ENCODE peak calls at places on chromosomes 16 and 17, in nine cellular contexts. P, S, W, E, B, T, N, I and R are unnamed samples.

GRCh38 chr16:55567382-55567781 is 898 bp downstream of the CAPNS2 start:
- DNase-seq in P (peak; percentile 91), S (no peak), W (no peak), E (no peak), B (peak; percentile 3), T (no peak), N (no peak), I (no peak), R (no peak)

GRCh38 chr16:22188595-22189442 is 17.3 kb upstream of the EEF2K start:
- DNase-seq in P (peak; percentile 97), S (peak; percentile 78), W (peak; percentile 67), E (peak; percentile 72), B (peak; percentile 82), T (no peak), N (peak; percentile 61), I (peak; percentile 82), R (no peak)

GRCh38 chr17:32976605-32977004 is 15.0 kb upstream of the SPACA3 start:
- DNase-seq in P (no peak), S (no peak), W (no peak), E (no peak), B (no peak), T (no peak), N (no peak), I (peak; percentile 64), R (no peak)

GRCh38 chr16:54987081-54987480 is 56.4 kb downstream of the IRX5 start:
- DNase-seq in P (no peak), S (no peak), W (no peak), E (no peak), B (no peak), T (no peak), N (no peak), I (no peak), R (no peak)

GRCh38 chr16:56625140-56625942 is at the start of gene MT1E:
- DNase-seq in P (peak; percentile 88), S (peak; percentile 93), W (peak; percentile 90), E (peak; percentile 54), B (peak; percentile 65), T (peak; percentile 89), N (peak; percentile 66), I (peak; percentile 91), R (no peak)

GRCh38 chr17:8332688-8333087 is 7.0 kb upstream of the ODF4 start:
- DNase-seq in P (no peak), S (no peak), W (peak; percentile 66), E (no peak), B (no peak), T (no peak), N (no peak), I (no peak), R (no peak)

GRCh38 chr16:56833243-56833970 is 31.6 kb upstream of the SLC12A3 start:
- DNase-seq in P (no peak), S (no peak), W (no peak), E (no peak), B (no peak), T (no peak), N (no peak), I (no peak), R (no peak)

GRCh38 chr17:77741109-77741508 is 217.4 kb upstream of the TNRC6C start:
- DNase-seq in P (no peak), S (no peak), W (no peak), E (peak; percentile 32), B (no peak), T (no peak), N (peak; percentile 87), I (no peak), R (no peak)

GRCh38 chr16:85415196-85415988 is 197.7 kb upstream of the GSE1 start:
- DNase-seq in P (no peak), S (no peak), W (no peak), E (peak; percentile 37), B (no peak), T (peak; percentile 54), N (peak; percentile 39), I (peak; percentile 21), R (no peak)

GRCh38 chr17:2931426-2931825 is 132.0 kb downstream of the OR1D5 start:
- DNase-seq in P (no peak), S (no peak), W (no peak), E (no peak), B (no peak), T (no peak), N (no peak), I (no peak), R (no peak)

GRCh38 chr17:17738901-17739300 is 57.6 kb downstream of the RAI1 start:
- DNase-seq in P (no peak), S (no peak), W (peak; percentile 76), E (peak; percentile 50), B (no peak), T (no peak), N (no peak), I (peak; percentile 50), R (no peak)

GRCh38 chr17:66459811-66460270 is 157.4 kb downstream of the PRKCA start:
- DNase-seq in P (peak; percentile 99), S (peak; percentile 48), W (peak; percentile 63), E (peak; percentile 36), B (peak; percentile 98), T (no peak), N (no peak), I (peak; percentile 34), R (peak; percentile 93)

GRCh38 chr17:6489016-6489550 is 44.8 kb downstream of the PIMREG start:
- DNase-seq in P (no peak), S (no peak), W (no peak), E (peak; percentile 80), B (no peak), T (peak; percentile 34), N (no peak), I (no peak), R (no peak)

GRCh38 chr17:50182783-50183438 is 17.1 kb downstream of the SGCA start:
- DNase-seq in P (peak; percentile 35), S (no peak), W (no peak), E (no peak), B (peak; percentile 39), T (peak; percentile 43), N (no peak), I (no peak), R (no peak)
- H3K27me3 ChIP-seq in P (no peaks in the 10 kb centered on the region), S (no peaks in the 10 kb centered on the region), W (no peaks in the 10 kb centered on the region), E (no peaks in the 10 kb centered on the region), B (no peaks in the 10 kb centered on the region), T (no peaks in the 10 kb centered on the region), N (no peaks in the 10 kb centered on the region), I (no peaks in the 10 kb centered on the region), R (no peaks in the 10 kb centered on the region)

GRCh38 chr17:82239401-82239925 is 10.6 kb downstream of the SLC16A3 start:
- DNase-seq in P (no peak), S (no peak), W (no peak), E (no peak), B (no peak), T (peak; percentile 75), N (no peak), I (no peak), R (no peak)

GRCh38 chr17:82239926-82240505 is 11.2 kb downstream of the SLC16A3 start:
- DNase-seq in P (no peak), S (no peak), W (peak; percentile 62), E (peak; percentile 86), B (no peak), T (peak; percentile 82), N (no peak), I (no peak), R (no peak)

GRCh38 chr17:82237083-82237745 is 8.4 kb downstream of the SLC16A3 start:
- DNase-seq in P (no peak), S (no peak), W (peak; percentile 39), E (no peak), B (no peak), T (peak; percentile 82), N (peak; percentile 57), I (no peak), R (no peak)

GRCh38 chr17:82237746-82238561 is 9.1 kb downstream of the SLC16A3 start:
- DNase-seq in P (no peak), S (no peak), W (peak; percentile 33), E (no peak), B (no peak), T (peak; percentile 79), N (no peak), I (no peak), R (no peak)

GRCh38 chr17:82238562-82239201 is 9.8 kb downstream of the SLC16A3 start:
- DNase-seq in P (peak; percentile 84), S (peak; percentile 90), W (peak; percentile 87), E (peak; percentile 95), B (peak; percentile 80), T (peak; percentile 94), N (no peak), I (peak; percentile 80), R (no peak)
- H3K4me3 ChIP-seq in P (no peak overlapping the region), S (peak overlapping the region; percentile 28), W (no peak overlapping the region), E (no peak overlapping the region), B (no peak overlapping the region), T (peak overlapping the region; percentile 1), N (no peak overlapping the region), I (no peak overlapping the region), R (peak overlapping the region; percentile 21)

DNA sequence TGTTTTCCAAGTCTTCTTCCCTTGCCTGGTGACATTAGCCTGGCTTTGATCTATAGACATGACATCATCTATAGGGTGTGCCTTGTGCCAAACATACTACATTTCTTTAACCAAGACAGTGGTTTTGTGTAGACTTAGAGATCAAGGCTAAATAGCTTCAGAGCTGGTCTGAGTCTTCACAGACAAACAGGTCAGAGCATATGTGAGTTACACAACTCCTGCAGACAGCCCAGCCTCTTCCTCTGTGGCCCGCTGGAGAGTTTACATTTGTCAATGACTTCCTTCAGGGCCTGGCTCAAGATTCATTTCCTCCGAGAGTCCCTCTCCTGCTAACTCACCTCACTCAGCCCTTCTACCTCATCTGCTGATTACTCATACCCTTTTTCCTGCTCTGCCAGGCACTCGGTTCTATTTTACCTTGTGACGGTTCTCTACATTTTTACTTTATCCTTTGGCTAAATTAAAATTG is 73.1 kb upstream of the TANC2 start:
- DNase-seq in P (peak; percentile 79), S (peak; percentile 40), W (peak; percentile 48), E (no peak), B (peak; percentile 87), T (no peak), N (no peak), I (no peak), R (no peak)
- H3K27me3 ChIP-seq in P (no peaks in the 10 kb centered on the region), S (no peaks in the 10 kb centered on the region), W (no peaks in the 10 kb centered on the region), E (no peaks in the 10 kb centered on the region), B (no peaks in the 10 kb centered on the region), T (no peaks in the 10 kb centered on the region), N (no peaks in the 10 kb centered on the region), I (no peaks in the 10 kb centered on the region), R (no peaks in the 10 kb centered on the region)

DNA sequence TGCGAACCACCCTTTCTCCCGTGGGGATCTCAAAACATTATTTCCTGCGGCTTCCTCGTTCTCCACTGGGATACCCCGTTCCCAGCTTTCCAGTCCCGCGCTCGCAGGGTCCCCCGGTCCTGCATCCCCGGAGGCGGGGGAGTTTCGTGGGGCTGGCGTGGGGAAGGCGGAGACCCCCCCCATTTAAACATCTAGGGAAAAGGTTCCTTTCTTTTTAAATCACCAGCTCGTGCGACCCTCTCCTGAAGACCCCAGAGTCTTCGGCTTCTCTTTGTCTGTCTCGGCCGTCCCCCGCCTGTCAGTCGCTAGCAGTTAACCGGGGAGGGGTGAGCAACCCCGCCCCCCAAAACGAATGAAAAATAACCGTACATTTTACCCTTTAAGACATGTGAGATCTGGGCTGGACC is 486 bp upstream of the IGF2BP1 start:
- DNase-seq in P (no peak), S (no peak), W (no peak), E (no peak), B (no peak), T (no peak), N (no peak), I (no peak), R (peak; percentile 65)
- H3K4me3 ChIP-seq in P (peak overlapping the region; percentile 96), S (peak overlapping the region; percentile 34), W (no peak overlapping the region), E (peak overlapping the region; percentile 48), B (peak overlapping the region; percentile 90), T (no peak overlapping the region), N (peak overlapping the region; percentile 100), I (no peak overlapping the region), R (no peak overlapping the region)